ENCODE peak calls at places on chromosomes 6 and 20, in five cellular contexts. L is WTC11, A is K562, B is HepG2, O is H1. C is an unnamed sample.

GRCh38 chr20:47360207-47360488 is 3.6 kb upstream of the ZMYND8 start:
- DNase-seq in B (peak), A (no peak), L (no peak), O (no peak), C (no peak)

GRCh38 chr6:44012078-44012493 is 115.2 kb downstream of the MRPL14 start:
- DNase-seq in A (no peak), L (no peak), O (no peak), B (no peak), C (no peak)

GRCh38 chr6:20056350-20056992 is 155.8 kb downstream of the MBOAT1 start:
- DNase-seq in A (peak), L (no peak), O (no peak), B (peak), C (peak)

GRCh38 chr6:63307581-63308246 is 12.1 kb downstream of the LGSN start:
- DNase-seq in O (no peak), L (no peak), B (peak), A (peak), C (peak)

GRCh38 chr20:8213831-8214587 is 81.9 kb downstream of the PLCB1 start:
- DNase-seq in B (no peak), O (no peak), L (no peak), A (no peak), C (peak)

GRCh38 chr6:41931792-41932191 is 9.8 kb downstream of the CCND3 start:
- DNase-seq in A (no peak), B (no peak), O (no peak), L (no peak), C (no peak)

GRCh38 chr6:53815381-53816119 is 20.7 kb downstream of the LRRC1 start:
- DNase-seq in B (no peak), O (no peak), A (no peak), L (no peak), C (no peak)

GRCh38 chr6:39102821-39103136 is 12.2 kb downstream of the SAYSD1 start:
- DNase-seq in A (no peak), B (no peak), O (no peak), L (no peak), C (no peak)

GRCh38 chr6:100948381-100949133 is 67.4 kb upstream of the ASCC3 start:
- DNase-seq in O (no peak), A (no peak), L (no peak), B (peak), C (no peak)

GRCh38 chr6:28751963-28752350 is 171.8 kb downstream of the TRIM27 start:
- DNase-seq in B (no peak), L (no peak), O (no peak), A (peak), C (no peak)

GRCh38 chr20:50041238-50041915 is 58.6 kb downstream of the SNAI1 start:
- DNase-seq in A (no peak), O (no peak), L (no peak), B (no peak), C (no peak)

GRCh38 chr6:84791233-84791632 is 26.8 kb upstream of the TBX18 start:
- DNase-seq in A (peak), O (no peak), L (no peak), B (no peak), C (no peak)

GRCh38 chr20:23325107-23325506 is 25.5 kb upstream of the NXT1 start:
- DNase-seq in B (no peak), A (no peak), O (no peak), L (no peak), C (no peak)

GRCh38 chr6:117266948-117267347 is 1.6 kb downstream of the VGLL2 start:
- DNase-seq in L (no peak), A (no peak), O (no peak), B (no peak), C (no peak)
- TF ChIP-seq ATF2 in L (no peak), A (no peak), O (no peak), B (no peak), C (no peak)

GRCh38 chr6:119313937-119314893 is 35.3 kb downstream of the MAN1A1 start:
- DNase-seq in L (no peak), A (no peak), B (no peak), O (no peak), C (peak)
- TF ChIP-seq ATF2 in L (no peak), A (no peak), B (no peak), O (no peak), C (peak)

GRCh38 chr6:138309695-138310094 is 68.0 kb upstream of the SMIM28 start:
- DNase-seq in L (no peak), A (no peak), O (no peak), B (no peak), C (no peak)

GRCh38 chr6:138307352-138307751 is 70.4 kb upstream of the SMIM28 start:
- DNase-seq in A (no peak), O (no peak), L (no peak), B (no peak), C (no peak)

GRCh38 chr6:138308728-138309110 is 69.0 kb upstream of the SMIM28 start:
- DNase-seq in A (no peak), O (no peak), L (no peak), B (no peak), C (no peak)

GRCh38 chr6:138310294-138310693 is 67.4 kb upstream of the SMIM28 start:
- DNase-seq in O (no peak), L (no peak), A (no peak), B (no peak), C (no peak)

DNA sequence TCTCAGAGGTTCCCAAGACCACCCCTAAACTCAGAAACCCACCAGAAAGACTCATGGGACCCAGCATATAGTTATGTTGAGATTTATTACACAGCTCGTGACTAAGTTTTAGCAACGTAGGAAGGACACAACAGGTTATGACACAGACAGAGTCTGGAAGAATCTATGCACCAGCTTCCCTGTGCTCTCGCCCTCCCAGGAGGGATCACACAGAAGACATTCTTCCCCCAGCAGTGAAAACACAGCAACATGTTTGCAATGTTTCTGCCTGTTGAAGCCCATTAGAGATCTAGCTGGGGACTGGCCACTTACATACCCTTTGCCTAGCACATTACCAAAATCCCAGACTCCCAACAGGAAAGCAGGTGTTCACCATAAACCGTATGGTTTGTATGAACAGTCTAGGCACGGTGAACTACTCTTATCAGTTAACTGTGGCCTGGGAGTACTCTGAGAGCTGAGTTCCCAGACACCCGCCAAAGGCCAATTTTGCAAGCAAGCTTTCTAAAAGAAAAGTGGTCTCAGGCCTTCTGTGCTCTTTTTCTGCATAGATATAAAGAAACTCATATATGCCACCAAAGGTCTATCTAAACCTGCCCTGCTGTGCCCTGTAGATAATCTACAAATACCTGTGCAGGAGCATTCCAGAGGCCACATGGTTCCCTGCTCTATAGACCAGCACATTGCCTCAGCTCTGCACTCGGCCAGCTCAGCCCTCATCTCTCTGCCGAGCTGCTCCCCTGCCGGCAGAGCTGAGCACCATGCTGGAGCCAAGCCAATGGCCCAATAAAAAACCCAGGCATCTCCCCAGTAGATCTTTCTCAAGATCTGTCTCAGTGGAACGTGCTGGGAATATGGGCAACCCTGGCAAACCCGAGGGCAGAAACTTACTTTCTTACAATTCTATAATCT is 69.6 kb upstream of the SMIM28 start:
- DNase-seq in B (peak), A (peak), L (no peak), O (no peak), C (no peak)
- TF ChIP-seq ATF2 in B (no peak), A (no peak), L (no peak), O (no peak), C (no peak)

DNA sequence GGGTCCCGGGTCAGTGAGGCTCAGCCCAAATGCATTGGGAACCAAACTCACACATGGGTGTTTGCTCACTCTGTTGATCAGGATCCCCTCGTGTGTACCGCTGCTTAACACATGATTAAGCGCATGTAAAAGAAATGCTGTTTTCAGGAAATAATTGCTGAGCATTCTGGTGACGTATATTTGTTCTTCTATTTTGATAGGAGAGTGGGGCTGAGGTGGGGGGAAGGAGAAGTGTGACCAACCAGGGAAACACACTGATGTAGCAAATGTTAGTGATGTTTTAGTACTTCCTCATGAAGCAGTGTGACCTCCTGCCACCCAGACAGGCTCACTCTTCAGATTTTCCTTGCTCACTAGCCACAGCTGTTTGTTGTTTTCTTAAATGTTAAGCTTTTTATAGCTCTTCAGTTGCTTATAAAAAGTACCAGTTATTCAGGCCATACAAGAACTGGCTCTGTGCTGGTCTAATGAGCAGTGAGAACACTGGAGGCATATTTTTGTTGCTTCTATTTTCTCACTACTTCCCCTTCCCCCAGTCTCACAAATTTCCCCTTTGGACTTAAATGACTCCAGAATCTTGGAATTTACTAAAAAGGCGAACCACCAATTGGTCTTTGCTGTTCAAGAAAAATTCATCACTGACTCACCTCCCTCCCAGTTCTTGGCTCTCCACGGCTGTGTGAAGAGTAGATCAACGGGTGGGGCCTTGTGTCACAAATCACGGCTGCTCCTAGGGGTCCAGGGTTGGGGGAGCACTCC is 79.2 kb upstream of the BACH2 start:
- DNase-seq in O (no peak), L (no peak), B (no peak), A (no peak), C (no peak)
- TF ChIP-seq ATF2 in O (no peak), L (no peak), B (no peak), A (no peak), C (no peak)

DNA sequence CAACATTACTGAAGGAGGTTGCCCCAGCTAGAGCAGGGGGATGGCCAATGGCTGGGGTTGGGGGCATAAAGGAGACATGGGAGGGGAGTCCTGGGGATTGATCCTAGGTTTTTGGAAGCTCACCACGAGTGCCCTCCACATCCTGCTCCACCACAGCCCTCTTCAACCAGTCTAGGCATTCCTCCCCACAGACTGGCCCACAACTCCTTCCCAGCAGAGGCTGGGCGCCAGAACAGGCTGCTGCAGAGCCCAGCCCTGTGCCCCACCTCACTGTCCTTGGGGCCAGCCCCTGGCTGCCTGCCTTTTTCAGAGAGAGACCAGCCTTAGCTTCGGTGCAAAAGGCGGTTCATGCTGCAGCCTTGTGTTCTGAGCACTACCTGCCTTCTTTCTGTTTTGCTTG is 16.4 kb downstream of the RPP40 start:
- DNase-seq in O (no peak), L (no peak), B (no peak), A (no peak), C (no peak)
- TF ChIP-seq ATF2 in O (no peak), L (no peak), B (no peak), A (no peak), C (no peak)

GRCh38 chr6:135410856-135411255 is 86.7 kb downstream of the AHI1 start:
- DNase-seq in B (no peak), A (no peak), O (no peak), L (no peak), C (no peak)
- TF ChIP-seq ATF2 in B (no peak), A (no peak), O (no peak), L (no peak), C (no peak)

GRCh38 chr20:6709865-6710595 is 57.5 kb upstream of the BMP2 start:
- DNase-seq in B (peak), L (no peak), A (no peak), O (no peak), C (no peak)

GRCh38 chr20:6705106-6705766 is 62.2 kb upstream of the BMP2 start:
- DNase-seq in B (no peak), L (no peak), O (no peak), A (no peak), C (no peak)

GRCh38 chr20:6707231-6707870 is 60.1 kb upstream of the BMP2 start:
- DNase-seq in L (no peak), O (no peak), A (no peak), B (no peak), C (no peak)

GRCh38 chr20:6705920-6706500 is 61.5 kb upstream of the BMP2 start:
- DNase-seq in A (no peak), B (no peak), O (no peak), L (no peak), C (no peak)

GRCh38 chr20:6708010-6708409 is 59.5 kb upstream of the BMP2 start:
- DNase-seq in O (no peak), A (no peak), L (no peak), B (no peak), C (no peak)
- TF ChIP-seq ATF2 in O (no peak), A (no peak), L (no peak), B (no peak), C (no peak)

GRCh38 chr6:148561629-148562028 is 185.2 kb upstream of the UST start:
- DNase-seq in B (no peak), A (no peak), L (no peak), O (no peak), C (no peak)

GRCh38 chr6:148556415-148556814 is 190.4 kb upstream of the UST start:
- DNase-seq in O (no peak), B (no peak), L (no peak), A (no peak), C (no peak)

GRCh38 chr6:148563066-148563465 is 183.8 kb upstream of the UST start:
- DNase-seq in A (no peak), B (peak), L (no peak), O (no peak), C (no peak)

GRCh38 chr6:148557796-148558457 is 188.9 kb upstream of the UST start:
- DNase-seq in A (no peak), O (no peak), L (no peak), B (no peak), C (no peak)

DNA sequence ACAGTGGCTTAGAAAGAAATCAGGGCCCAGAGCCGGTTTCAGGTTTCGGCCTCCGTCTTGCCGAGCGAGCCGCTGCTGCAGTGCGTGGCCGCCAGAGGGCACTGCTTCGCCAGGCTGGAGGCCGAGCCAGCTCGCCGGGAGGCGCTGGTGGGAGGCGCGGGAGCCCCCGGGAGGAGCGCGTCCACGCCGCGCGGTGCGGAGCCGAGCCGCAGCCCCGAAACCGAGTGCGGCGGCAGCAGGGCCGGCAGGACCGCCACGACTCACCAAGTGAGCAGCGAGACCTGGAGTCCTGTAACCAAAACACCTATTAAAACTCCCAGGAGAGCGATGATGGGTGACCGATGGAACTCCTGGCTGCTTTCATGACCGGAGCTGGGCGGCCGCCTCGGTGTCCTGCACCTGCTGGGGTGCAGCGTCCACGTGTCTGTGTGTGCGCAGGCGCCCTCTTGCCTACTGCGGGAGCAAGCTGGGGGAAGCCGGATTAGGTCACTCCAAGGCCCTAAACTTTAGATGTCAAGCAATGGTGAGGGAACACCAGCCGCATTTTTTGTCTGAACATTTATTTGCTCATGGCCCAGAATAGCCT is 186.9 kb upstream of the UST start:
- DNase-seq in O (peak), B (peak), A (peak), L (peak), C (no peak)
- TF ChIP-seq ATF2 in O (no peak), B (peak), A (no peak), L (no peak), C (no peak)

C was measured in GM12878.